ENCODE peak calls at places on chromosome 12, in five cellular contexts. One of them, this sample, is unnamed. For H3K27me3 and H3K36me3, the result is how much of the 10 kb centered on the place peaks cover.

GRCh38 chr12:14387472-14387871 is 22.0 kb downstream of the ATF7IP start:
- DNase-seq in CD8-positive, alpha-beta T cell: no peak
- DNase-seq in HCT116: no peak
- DNase-seq in lung: no peak
- DNase-seq in transverse colon: no peak
- DNase-seq in this sample: no peak

GRCh38 chr12:120709976-120710804 is at the start of gene UNC119B:
- DNase-seq in CD8-positive, alpha-beta T cell: peak
- DNase-seq in lung: peak
- DNase-seq in transverse colon: peak
- DNase-seq in HCT116: no peak
- DNase-seq in this sample: no peak

GRCh38 chr12:54371328-54372112 is 7.2 kb upstream of the GPR84 start:
- DNase-seq in HCT116: no peak
- DNase-seq in transverse colon: no peak
- DNase-seq in CD8-positive, alpha-beta T cell: no peak
- DNase-seq in lung: no peak
- DNase-seq in this sample: no peak

GRCh38 chr12:7857916-7858315 is 14.8 kb downstream of the SLC2A14 start:
- DNase-seq in transverse colon: no peak
- DNase-seq in HCT116: no peak
- DNase-seq in CD8-positive, alpha-beta T cell: no peak
- DNase-seq in lung: no peak
- DNase-seq in this sample: no peak

GRCh38 chr12:101697930-101698781 is 716 bp downstream of the CHPT1 start:
- DNase-seq in transverse colon: peak
- DNase-seq in HCT116: no peak
- DNase-seq in CD8-positive, alpha-beta T cell: peak
- DNase-seq in lung: peak
- DNase-seq in this sample: no peak

GRCh38 chr12:1504304-1505150 is 89.9 kb downstream of the FBXL14 start:
- DNase-seq in CD8-positive, alpha-beta T cell: peak
- DNase-seq in lung: no peak
- DNase-seq in HCT116: no peak
- DNase-seq in transverse colon: peak
- DNase-seq in this sample: no peak

GRCh38 chr12:121697093-121697698 is 15.4 kb upstream of the TMEM120B start:
- DNase-seq in HCT116: peak
- DNase-seq in CD8-positive, alpha-beta T cell: no peak
- DNase-seq in lung: no peak
- DNase-seq in transverse colon: no peak
- DNase-seq in this sample: no peak

GRCh38 chr12:39966738-39967137 is 139.1 kb downstream of the SLC2A13 start:
- DNase-seq in CD8-positive, alpha-beta T cell: no peak
- DNase-seq in HCT116: no peak
- DNase-seq in transverse colon: no peak
- DNase-seq in lung: no peak
- DNase-seq in this sample: no peak

GRCh38 chr12:109833307-109834189 is at the start of gene TRPV4:
- DNase-seq in CD8-positive, alpha-beta T cell: no peak
- DNase-seq in HCT116: no peak
- DNase-seq in transverse colon: no peak
- DNase-seq in lung: no peak
- DNase-seq in this sample: no peak

GRCh38 chr12:112823582-112824149 is 32.1 kb downstream of the RPH3A start:
- DNase-seq in CD8-positive, alpha-beta T cell: no peak
- DNase-seq in HCT116: no peak
- DNase-seq in lung: no peak
- DNase-seq in transverse colon: no peak
- DNase-seq in this sample: no peak
- H3K27me3 ChIP-seq in CD8-positive, alpha-beta T cell: under half
- H3K27me3 ChIP-seq in HCT116: under half
- H3K27me3 ChIP-seq in lung: under half
- H3K27me3 ChIP-seq in transverse colon: under half
- H3K27me3 ChIP-seq in this sample: under half

GRCh38 chr12:124811633-124812032 is 52.0 kb downstream of the SCARB1 start:
- DNase-seq in CD8-positive, alpha-beta T cell: no peak
- DNase-seq in transverse colon: no peak
- DNase-seq in HCT116: no peak
- DNase-seq in lung: no peak
- DNase-seq in this sample: no peak

GRCh38 chr12:124812356-124812755 is 51.3 kb downstream of the SCARB1 start:
- DNase-seq in transverse colon: no peak
- DNase-seq in CD8-positive, alpha-beta T cell: no peak
- DNase-seq in HCT116: no peak
- DNase-seq in lung: no peak
- DNase-seq in this sample: no peak

GRCh38 chr12:124808276-124808675 is 55.4 kb downstream of the SCARB1 start:
- DNase-seq in lung: no peak
- DNase-seq in CD8-positive, alpha-beta T cell: no peak
- DNase-seq in transverse colon: no peak
- DNase-seq in HCT116: no peak
- DNase-seq in this sample: no peak

GRCh38 chr12:124809878-124810277 is 53.8 kb downstream of the SCARB1 start:
- DNase-seq in transverse colon: no peak
- DNase-seq in lung: no peak
- DNase-seq in CD8-positive, alpha-beta T cell: no peak
- DNase-seq in HCT116: no peak
- DNase-seq in this sample: no peak

DNA sequence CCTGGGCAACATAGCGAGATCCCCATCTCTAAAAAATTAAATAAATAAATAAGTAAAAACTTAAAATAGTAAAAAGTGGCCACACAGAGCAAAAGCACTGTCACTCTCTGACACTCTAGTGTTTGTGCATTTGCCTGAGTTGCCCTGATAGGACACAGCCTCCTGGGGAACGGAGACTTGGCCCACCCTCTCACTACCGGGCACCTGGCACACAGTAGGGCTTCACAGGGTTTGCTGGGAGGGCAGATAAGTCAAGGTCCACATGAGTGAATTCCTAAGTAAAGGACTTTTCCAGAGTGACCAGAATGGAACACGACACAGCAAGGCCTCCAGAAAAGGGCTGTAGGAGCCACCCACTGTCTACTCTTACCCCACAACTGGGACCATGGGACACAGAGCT is 54.3 kb downstream of the SCARB1 start:
- DNase-seq in transverse colon: no peak
- DNase-seq in HCT116: no peak
- DNase-seq in lung: no peak
- DNase-seq in CD8-positive, alpha-beta T cell: no peak
- DNase-seq in this sample: no peak
- H3K36me3 ChIP-seq in transverse colon: under half
- H3K36me3 ChIP-seq in HCT116: under half
- H3K36me3 ChIP-seq in lung: under half
- H3K36me3 ChIP-seq in CD8-positive, alpha-beta T cell: under half
- H3K36me3 ChIP-seq in this sample: under half

GRCh38 chr12:26127404-26127803 is 2.6 kb upstream of the BHLHE41 start:
- DNase-seq in CD8-positive, alpha-beta T cell: no peak
- DNase-seq in HCT116: no peak
- DNase-seq in lung: no peak
- DNase-seq in transverse colon: no peak
- DNase-seq in this sample: no peak

GRCh38 chr12:26124491-26125450 is at the start of gene BHLHE41:
- DNase-seq in CD8-positive, alpha-beta T cell: no peak
- DNase-seq in transverse colon: peak
- DNase-seq in HCT116: no peak
- DNase-seq in lung: peak
- DNase-seq in this sample: no peak

GRCh38 chr12:26125451-26126339 is 858 bp upstream of the BHLHE41 start:
- DNase-seq in lung: peak
- DNase-seq in CD8-positive, alpha-beta T cell: no peak
- DNase-seq in transverse colon: peak
- DNase-seq in HCT116: peak
- DNase-seq in this sample: peak

GRCh38 chr12:26128180-26128579 is 3.3 kb upstream of the BHLHE41 start:
- DNase-seq in transverse colon: no peak
- DNase-seq in lung: no peak
- DNase-seq in CD8-positive, alpha-beta T cell: no peak
- DNase-seq in HCT116: no peak
- DNase-seq in this sample: no peak

GRCh38 chr12:26126340-26127284 is 1.8 kb upstream of the BHLHE41 start:
- DNase-seq in transverse colon: peak
- DNase-seq in CD8-positive, alpha-beta T cell: no peak
- DNase-seq in HCT116: no peak
- DNase-seq in lung: peak
- DNase-seq in this sample: no peak
- TF ChIP-seq CTCF in transverse colon: no peak
- TF ChIP-seq CTCF in CD8-positive, alpha-beta T cell: no peak
- TF ChIP-seq CTCF in HCT116: no peak
- TF ChIP-seq CTCF in lung: no peak
- TF ChIP-seq CTCF in this sample: no peak

GRCh38 chr12:6779667-6780459 is 7.5 kb downstream of the LAG3 start:
- DNase-seq in HCT116: no peak
- DNase-seq in CD8-positive, alpha-beta T cell: no peak
- DNase-seq in lung: no peak
- DNase-seq in transverse colon: no peak
- DNase-seq in this sample: no peak
- H3K27me3 ChIP-seq in HCT116: under half
- H3K27me3 ChIP-seq in CD8-positive, alpha-beta T cell: under half
- H3K27me3 ChIP-seq in lung: under half
- H3K27me3 ChIP-seq in transverse colon: under half
- H3K27me3 ChIP-seq in this sample: under half